ENCODE peak calls at places on chromosome 6, in seven cellular contexts. X, L, C, I, R, V and N are unnamed samples.

GRCh38 chr6:42710316-42710715 is 12.1 kb downstream of the PRPH2 start:
- DNase-seq in X (no peak), L (no peak), C (no peak), I (no peak), R (peak), V (no peak), N (no peak)

GRCh38 chr6:140858381-140858971 is 1274.2 kb upstream of the GJE1 start:
- DNase-seq in X (peak), L (no peak), C (no peak), I (peak), R (no peak), V (no peak), N (no peak)

GRCh38 chr6:56807335-56807991 is 147.4 kb upstream of the BEND6 start:
- DNase-seq in X (peak), L (no peak), C (no peak), I (no peak), R (no peak), V (no peak), N (no peak)

GRCh38 chr6:140661691-140662090 is 1287.2 kb upstream of the CITED2 start:
- DNase-seq in X (no peak), L (no peak), C (no peak), I (peak), R (no peak), V (no peak), N (no peak)

GRCh38 chr6:109804020-109804419 is 112.9 kb downstream of the FIG4 start:
- DNase-seq in X (no peak), L (no peak), C (no peak), I (no peak), R (no peak), V (no peak), N (no peak)

GRCh38 chr6:2132416-2132815 is 113.0 kb downstream of the GMDS start:
- DNase-seq in X (peak), L (no peak), C (no peak), I (no peak), R (no peak), V (no peak), N (no peak)

GRCh38 chr6:90294614-90294988 is 2.0 kb downstream of the BACH2 start:
- DNase-seq in X (no peak), L (peak), C (no peak), I (no peak), R (peak), V (no peak), N (no peak)

GRCh38 chr6:123803862-123804681 is at the start of gene NKAIN2:
- DNase-seq in X (no peak), L (peak), C (peak), I (no peak), R (peak), V (peak), N (no peak)

GRCh38 chr6:25218346-25218745 is 60.8 kb upstream of the CARMIL1 start:
- DNase-seq in X (no peak), L (no peak), C (no peak), I (no peak), R (no peak), V (no peak), N (no peak)

GRCh38 chr6:132204606-132205005 is 196.7 kb downstream of the MOXD1 start:
- DNase-seq in X (no peak), L (no peak), C (no peak), I (no peak), R (no peak), V (no peak), N (no peak)

GRCh38 chr6:83815631-83816030 is 37.5 kb upstream of the RIPPLY2 start:
- DNase-seq in X (no peak), L (no peak), C (no peak), I (peak), R (no peak), V (no peak), N (no peak)

GRCh38 chr6:63537126-63537958 is 34.9 kb upstream of the LOC128125822 start:
- DNase-seq in X (peak), L (no peak), C (no peak), I (no peak), R (no peak), V (peak), N (no peak)

GRCh38 chr6:44593539-44593944 is 206.0 kb downstream of the CDC5L start:
- DNase-seq in X (peak), L (peak), C (no peak), I (peak), R (peak), V (no peak), N (no peak)

GRCh38 chr6:94130458-94130857 is 711.1 kb upstream of the EPHA7 start:
- DNase-seq in X (no peak), L (no peak), C (no peak), I (no peak), R (peak), V (no peak), N (no peak)

GRCh38 chr6:143595256-143596036 is 82.3 kb upstream of the PHACTR2 start:
- DNase-seq in X (no peak), L (no peak), C (no peak), I (no peak), R (no peak), V (no peak), N (no peak)

GRCh38 chr6:404685-405423 is 13.3 kb downstream of the IRF4 start:
- DNase-seq in X (no peak), L (no peak), C (no peak), I (no peak), R (no peak), V (no peak), N (no peak)

GRCh38 chr6:118306640-118307238 is 241.4 kb upstream of the PLN start:
- DNase-seq in X (no peak), L (no peak), C (no peak), I (no peak), R (no peak), V (no peak), N (no peak)

GRCh38 chr6:10373642-10374359 is 41.1 kb downstream of the TFAP2A start:
- DNase-seq in X (no peak), L (no peak), C (no peak), I (peak), R (no peak), V (no peak), N (peak)

GRCh38 chr6:85568411-85568810 is 25.2 kb downstream of the SNX14 start:
- DNase-seq in X (no peak), L (no peak), C (no peak), I (no peak), R (no peak), V (no peak), N (no peak)
- TF ChIP-seq CTCF in X (no peak), L (no peak), C (no peak), I (no peak), R (no peak), V (no peak), N (no peak)

GRCh38 chr6:100553243-100553642 is 88.5 kb upstream of the SIM1 start:
- DNase-seq in X (no peak), L (no peak), C (no peak), I (no peak), R (no peak), V (no peak), N (no peak)
- TF ChIP-seq CTCF in X (no peak), L (no peak), C (no peak), I (no peak), R (no peak), V (no peak), N (no peak)

GRCh38 chr6:19028201-19028600 is 641.1 kb downstream of the RNF144B start:
- DNase-seq in X (no peak), L (no peak), C (no peak), I (no peak), R (no peak), V (no peak), N (no peak)

DNA sequence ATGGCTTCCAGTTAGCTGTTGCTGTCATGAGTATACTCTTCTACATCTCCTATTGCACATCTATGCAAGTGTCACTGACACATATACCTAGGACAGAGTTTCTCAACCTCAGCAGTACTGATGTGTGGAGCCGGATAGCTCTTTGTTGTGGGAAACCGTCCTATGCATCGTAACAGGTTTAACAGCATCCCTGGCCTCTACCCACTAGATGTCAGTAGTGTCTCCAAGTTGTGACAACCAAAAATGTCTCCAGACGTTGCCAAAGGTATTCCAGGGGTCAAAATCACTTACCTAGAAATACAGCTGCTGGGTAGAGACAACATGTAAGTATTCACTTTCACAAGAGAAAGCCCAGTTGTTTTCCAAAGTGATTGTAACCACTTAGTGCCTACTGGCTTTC is 637.6 kb downstream of the RNF144B start:
- DNase-seq in X (peak), L (peak), C (no peak), I (peak), R (peak), V (no peak), N (no peak)
- TF ChIP-seq CTCF in X (peak), L (peak), C (peak), I (peak), R (peak), V (peak), N (peak)

GRCh38 chr6:32244270-32244669 is 20.4 kb upstream of the NOTCH4 start:
- DNase-seq in X (peak), L (no peak), C (no peak), I (no peak), R (no peak), V (no peak), N (no peak)

GRCh38 chr6:32239462-32239861 is 15.6 kb upstream of the NOTCH4 start:
- DNase-seq in X (no peak), L (no peak), C (no peak), I (no peak), R (no peak), V (no peak), N (no peak)

GRCh38 chr6:32244946-32245398 is 21.1 kb upstream of the NOTCH4 start:
- DNase-seq in X (peak), L (peak), C (peak), I (peak), R (peak), V (peak), N (peak)

GRCh38 chr6:32240686-32241085 is 16.8 kb upstream of the NOTCH4 start:
- DNase-seq in X (no peak), L (no peak), C (no peak), I (no peak), R (no peak), V (no peak), N (no peak)
- TF ChIP-seq CTCF in X (peak), L (no peak), C (no peak), I (peak), R (no peak), V (no peak), N (no peak)